ENCODE peak calls at places on chromosome 15, in five cellular contexts. N is lung, P is ovary, R is cardiac muscle cell, D is choroid plexus epithelial cell. T is an unnamed sample.
A peak's percentile ranks its signal among the peaks of the same experiment; 100 is the strongest.

GRCh38 chr15:31824009-31824408 is 206.3 kb upstream of the CHRNA7 start:
- DNase-seq in N (no peak), P (no peak), R (no peak), D (no peak), T (no peak)

GRCh38 chr15:70474682-70475438 is 288.5 kb downstream of the UACA start:
- DNase-seq in N (peak; percentile 82), P (no peak), R (no peak), D (peak; percentile 93), T (peak; percentile 83)

GRCh38 chr15:56964182-56964581 is 45.7 kb downstream of the TCF12 start:
- DNase-seq in N (no peak), P (no peak), R (no peak), D (peak; percentile 75), T (peak; percentile 56)

GRCh38 chr15:64205202-64205601 is 42.4 kb upstream of the PPIB start:
- DNase-seq in N (no peak), P (no peak), R (no peak), D (no peak), T (no peak)

GRCh38 chr15:75098371-75098770 is 75.0 kb downstream of the PPCDC start:
- DNase-seq in N (no peak), P (no peak), R (no peak), D (no peak), T (no peak)

GRCh38 chr15:39594056-39594763 is 13.3 kb downstream of the THBS1 start:
- DNase-seq in N (no peak), P (no peak), R (no peak), D (no peak), T (peak; percentile 25)

GRCh38 chr15:69857686-69858391 is 239.9 kb downstream of the TLE3 start:
- DNase-seq in N (no peak), P (no peak), R (no peak), D (no peak), T (peak; percentile 57)

GRCh38 chr15:80551348-80551747 is 143.8 kb upstream of the ABHD17C start:
- DNase-seq in N (no peak), P (no peak), R (no peak), D (peak; percentile 52), T (no peak)

GRCh38 chr15:74168673-74169274 is 4.7 kb upstream of the ISLR start:
- DNase-seq in N (no peak), P (peak; percentile 64), R (peak; percentile 64), D (no peak), T (no peak)

GRCh38 chr15:48177875-48178611 is at the start of gene MYEF2:
- DNase-seq in N (peak; percentile 69), P (peak; percentile 40), R (peak; percentile 88), D (peak; percentile 73), T (peak; percentile 30)

GRCh38 chr15:60591491-60592385 is 112.8 kb upstream of the ICE2 start:
- DNase-seq in N (peak; percentile 46), P (peak; percentile 58), R (peak; percentile 81), D (no peak), T (no peak)

GRCh38 chr15:31391687-31392671 is 65.3 kb downstream of the KLF13 start:
- DNase-seq in N (peak; percentile 83), P (peak; percentile 80), R (peak; percentile 75), D (peak; percentile 59), T (peak; percentile 90)

GRCh38 chr15:69491051-69491505 is 38.5 kb downstream of the RPLP1 start:
- DNase-seq in N (peak; percentile 59), P (no peak), R (no peak), D (no peak), T (no peak)

GRCh38 chr15:74333093-74333492 is 34.4 kb downstream of the CYP11A1 start:
- DNase-seq in N (no peak), P (no peak), R (no peak), D (no peak), T (no peak)

GRCh38 chr15:70424937-70425411 is 327.3 kb upstream of the TLE3 start:
- DNase-seq in N (no peak), P (no peak), R (no peak), D (no peak), T (no peak)

GRCh38 chr15:71455107-71455506 is 339.8 kb downstream of the THSD4 start:
- DNase-seq in N (no peak), P (no peak), R (no peak), D (peak; percentile 66), T (no peak)

GRCh38 chr15:49320337-49320736 is 102.7 kb upstream of the FGF7 start:
- DNase-seq in N (no peak), P (no peak), R (no peak), D (no peak), T (no peak)

GRCh38 chr15:42279234-42279723 is 6.0 kb upstream of the TMEM87A start:
- DNase-seq in N (no peak), P (no peak), R (peak; percentile 11), D (no peak), T (no peak)

DNA sequence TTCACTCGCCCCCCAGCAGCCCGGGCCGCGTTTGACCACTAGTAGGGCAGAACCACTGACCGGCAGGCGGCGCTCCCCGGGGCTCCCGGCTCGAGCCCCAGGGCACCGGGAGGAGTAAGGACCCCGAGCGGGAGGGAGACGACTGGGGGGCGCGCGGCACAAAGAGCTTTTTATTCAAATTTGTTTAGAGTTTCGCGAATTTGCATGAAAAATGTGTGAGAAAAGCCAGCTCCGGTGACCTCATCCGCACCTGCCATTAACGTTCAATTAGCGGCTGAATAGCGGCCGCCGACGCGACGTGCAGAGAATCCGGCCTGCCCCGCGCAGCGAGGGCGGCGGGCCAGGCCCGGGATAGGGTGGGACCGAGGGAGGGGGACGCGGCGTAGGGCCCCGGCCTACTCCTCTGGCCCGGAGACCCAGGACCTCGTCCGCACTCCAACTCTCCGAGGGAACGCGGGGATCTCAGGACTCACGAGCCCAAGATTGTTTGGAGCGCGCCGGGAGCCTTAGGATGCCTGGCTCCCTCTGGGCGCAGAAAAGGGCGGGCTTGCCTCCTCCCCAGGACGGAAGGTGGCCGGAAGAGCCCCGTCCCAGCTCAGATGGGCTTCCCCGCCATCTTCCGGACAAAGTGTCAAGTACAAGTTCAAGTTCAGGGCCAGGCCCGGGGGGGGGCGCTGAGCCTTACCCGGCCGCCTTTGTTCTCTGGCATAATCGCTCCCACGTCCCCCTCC is 64.9 kb upstream of the POLG start:
- DNase-seq in N (no peak), P (no peak), R (peak; percentile 39), D (no peak), T (peak; percentile 21)
- H3K4me3 ChIP-seq in N (no peak overlapping the region), P (no peak overlapping the region), R (peak overlapping the region; percentile 18), D (no peak overlapping the region), T (peak overlapping the region; percentile 52)

GRCh38 chr15:82810863-82811421 is 1.5 kb downstream of the WHAMM start:
- DNase-seq in N (no peak), P (no peak), R (no peak), D (peak; percentile 27), T (no peak)

GRCh38 chr15:82807920-82808633 is 1.4 kb upstream of the WHAMM start:
- DNase-seq in N (no peak), P (no peak), R (no peak), D (no peak), T (no peak)

GRCh38 chr15:82808634-82809041 is 790 bp upstream of the WHAMM start:
- DNase-seq in N (no peak), P (no peak), R (no peak), D (no peak), T (no peak)

GRCh38 chr15:82809308-82810060 is at the start of gene WHAMM:
- DNase-seq in N (peak; percentile 100), P (peak; percentile 98), R (peak; percentile 98), D (peak; percentile 99), T (peak; percentile 99)

GRCh38 chr15:82810061-82810862 is 834 bp downstream of the WHAMM start:
- DNase-seq in N (no peak), P (peak; percentile 47), R (peak; percentile 72), D (peak; percentile 82), T (peak; percentile 71)
- TF ChIP-seq CTCF in N (no peak), P (no peak), R (no peak), D (no peak), T (no peak)

GRCh38 chr15:88646951-88647350 is 8.1 kb downstream of the ISG20 start:
- DNase-seq in N (no peak), P (peak; percentile 8), R (no peak), D (no peak), T (no peak)

GRCh38 chr15:88645171-88646087 is 6.6 kb downstream of the ISG20 start:
- DNase-seq in N (no peak), P (peak; percentile 9), R (no peak), D (no peak), T (no peak)

GRCh38 chr15:88641959-88642452 is 3.2 kb downstream of the ISG20 start:
- DNase-seq in N (no peak), P (peak; percentile 10), R (no peak), D (no peak), T (no peak)

GRCh38 chr15:88646088-88646405 is 7.2 kb downstream of the ISG20 start:
- DNase-seq in N (no peak), P (no peak), R (no peak), D (no peak), T (no peak)

DNA sequence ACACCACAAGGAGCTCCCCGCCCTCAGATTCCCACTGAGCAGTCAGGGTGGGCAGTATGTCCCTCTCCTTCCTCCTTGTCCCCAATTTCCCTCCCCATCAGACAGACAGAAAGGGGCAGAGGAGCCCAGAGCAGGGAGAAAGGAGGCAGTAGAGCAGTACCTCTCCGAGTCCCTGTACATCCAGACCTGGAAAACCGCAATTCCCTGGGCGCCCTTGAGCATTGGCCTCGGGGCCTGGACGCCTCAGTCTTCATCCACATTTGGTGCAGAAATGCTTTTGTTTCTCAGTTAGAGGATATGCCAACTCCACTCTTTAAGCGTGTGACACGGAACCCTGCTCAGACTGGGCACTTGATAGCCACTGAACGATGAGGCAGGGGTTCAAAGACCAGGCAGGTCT is 5.9 kb downstream of the ISG20 start:
- DNase-seq in N (no peak), P (peak; percentile 6), R (no peak), D (no peak), T (no peak)
- H3K4me3 ChIP-seq in N (no peak overlapping the region), P (no peak overlapping the region), R (no peak overlapping the region), D (no peak overlapping the region), T (no peak overlapping the region)

GRCh38 chr15:62068787-62069170 is 2.0 kb downstream of the C2CD4A start:
- DNase-seq in N (no peak), P (no peak), R (no peak), D (no peak), T (peak; percentile 21)

GRCh38 chr15:62066663-62067447 is at the start of gene C2CD4A:
- DNase-seq in N (peak; percentile 82), P (peak; percentile 75), R (peak; percentile 91), D (peak; percentile 54), T (peak; percentile 55)

GRCh38 chr15:62067448-62068044 is 769 bp downstream of the C2CD4A start:
- DNase-seq in N (no peak), P (peak; percentile 37), R (peak; percentile 17), D (no peak), T (peak; percentile 21)

GRCh38 chr15:62069551-62069950 is 2.8 kb downstream of the C2CD4A start:
- DNase-seq in N (no peak), P (no peak), R (no peak), D (no peak), T (no peak)

DNA sequence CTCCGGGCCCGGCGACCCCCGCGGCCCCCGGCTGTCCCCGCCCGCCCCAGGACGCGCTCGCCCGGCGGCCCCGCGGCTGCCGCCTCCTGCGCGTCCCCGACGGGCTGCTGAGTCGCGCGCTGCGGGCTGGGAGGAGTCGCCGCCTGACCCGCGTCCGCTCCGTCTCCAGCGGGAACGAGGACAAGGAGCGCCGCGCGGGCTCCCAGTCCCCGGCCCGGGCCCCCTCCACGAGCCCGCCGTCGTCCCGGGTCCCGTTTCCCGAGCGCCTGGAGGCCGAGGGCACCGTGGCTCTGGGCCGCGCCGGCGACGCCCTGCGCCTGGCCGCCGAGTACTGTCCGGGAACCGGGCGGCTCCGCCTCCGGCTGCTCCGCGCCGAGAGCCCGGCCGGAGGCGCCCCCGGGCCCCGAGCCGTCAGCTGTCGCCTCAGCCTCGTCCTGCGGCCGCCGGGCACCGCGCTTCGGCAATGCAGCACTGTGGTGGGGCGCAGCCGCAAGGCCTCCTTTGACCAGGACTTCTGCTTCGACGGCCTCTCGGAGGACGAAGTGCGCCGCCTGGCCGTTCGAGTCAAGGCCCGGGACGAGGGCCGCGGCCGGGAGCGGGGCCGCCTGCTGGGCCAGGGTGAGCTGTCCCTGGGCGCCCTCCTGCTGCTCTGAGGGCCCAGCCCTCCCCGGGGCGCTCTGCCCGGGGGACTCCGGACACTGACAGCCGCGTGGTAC is 1.5 kb downstream of the C2CD4A start:
- DNase-seq in N (peak; percentile 44), P (peak; percentile 36), R (peak; percentile 44), D (no peak), T (peak; percentile 33)
- TF ChIP-seq CTCF in N (no peak), P (no peak), R (peak; percentile 12), D (peak; percentile 2), T (peak; percentile 27)

T was measured in fibroblast of villous mesenchyme.